ENCODE peak calls at places on chromosomes 12 and 14, in four cellular contexts. E is activated naive CD8-positive, alpha-beta T cell treated with anti-CD3 and anti-CD28 coated beads, Interleukin-2, amount 50 U/mL, for 24 hours; H is activated CD4-positive, alpha-beta T cell treated with anti-CD3 and anti-CD28 coated beads for 24 hours; Q is uterus. M is an unnamed sample.

GRCh38 chr12:6452908-6453630 is 1.2 kb downstream of the TAPBPL start:
- DNase-seq in Q (no peak), E (peak; percentile 49), H (no peak), M (no peak)

GRCh38 chr12:71045781-71046180 is 112.0 kb downstream of the TSPAN8 start:
- DNase-seq in E (no peak), Q (no peak), H (no peak), M (no peak)

GRCh38 chr14:103696466-103697071 is 18.7 kb downstream of the XRCC3 start:
- DNase-seq in Q (peak; percentile 69), E (no peak), H (no peak), M (no peak)

GRCh38 chr14:24674204-24674970 is 40.4 kb upstream of the GZMB start:
- DNase-seq in H (no peak), E (peak; percentile 60), Q (no peak), M (no peak)

GRCh38 chr14:70002589-70003240 is 123.5 kb downstream of the SMOC1 start:
- DNase-seq in H (no peak), Q (no peak), E (no peak), M (no peak)

GRCh38 chr12:58668233-58668632 is 252.1 kb downstream of the LRIG3 start:
- DNase-seq in E (no peak), Q (no peak), H (no peak), M (no peak)

GRCh38 chr12:26196424-26196722 is 1.0 kb downstream of the SSPN start:
- DNase-seq in H (no peak), Q (no peak), E (no peak), M (no peak)

GRCh38 chr14:69133206-69134125 is 19.5 kb downstream of the DCAF5 start:
- DNase-seq in E (no peak), Q (no peak), H (no peak), M (no peak)

GRCh38 chr12:54415223-54415929 is 3.7 kb downstream of the ITGA5 start:
- DNase-seq in H (no peak), Q (no peak), E (no peak), M (no peak)

GRCh38 chr14:44803239-44803905 is 158.4 kb downstream of the KLHL28 start:
- DNase-seq in H (no peak), Q (no peak), E (no peak), M (peak; percentile 29)

GRCh38 chr12:122203968-122204828 is 689 bp downstream of the B3GNT4 start:
- DNase-seq in H (no peak), Q (no peak), E (no peak), M (peak; percentile 44)

GRCh38 chr12:90938451-90938850 is 16.5 kb downstream of the CCER1 start:
- DNase-seq in H (no peak), Q (no peak), E (no peak), M (no peak)

GRCh38 chr12:31106101-31106803 is 32.6 kb downstream of the DDX11 start:
- DNase-seq in H (no peak), E (no peak), Q (no peak), M (no peak)

GRCh38 chr12:102534899-102535298 is 54.5 kb upstream of the IGF1 start:
- DNase-seq in H (no peak), E (no peak), Q (no peak), M (no peak)

M was measured in GM13976.